ENCODE peak calls at places on chromosomes 13 and 19, in ten cellular contexts. One of them, this sample, is unnamed. For H3K36me3, the result is how much of the 10 kb centered on the place peaks cover.

GRCh38 chr13:102598061-102598460 is 1.3 kb downstream of the TPP2 start:
- DNase-seq in stomach: no peak
- DNase-seq in HepG2: no peak
- DNase-seq in thyroid gland: no peak
- DNase-seq in iPS DF 6.9: no peak
- DNase-seq in aorta: no peak
- DNase-seq in cardiac muscle cell: no peak
- DNase-seq in neural progenitor cell: no peak
- DNase-seq in SJCRH30: no peak
- DNase-seq in tibial nerve: no peak
- DNase-seq in this sample: peak

GRCh38 chr19:12881172-12881808 is at the start of gene DNASE2:
- DNase-seq in stomach: peak
- DNase-seq in HepG2: peak
- DNase-seq in thyroid gland: peak
- DNase-seq in iPS DF 6.9: peak
- DNase-seq in aorta: peak
- DNase-seq in cardiac muscle cell: peak
- DNase-seq in neural progenitor cell: peak
- DNase-seq in SJCRH30: peak
- DNase-seq in tibial nerve: peak
- DNase-seq in this sample: peak

GRCh38 chr13:111323950-111324651 is 3.7 kb downstream of the TEX29 start:
- DNase-seq in stomach: peak
- DNase-seq in HepG2: no peak
- DNase-seq in thyroid gland: no peak
- DNase-seq in iPS DF 6.9: no peak
- DNase-seq in aorta: peak
- DNase-seq in cardiac muscle cell: no peak
- DNase-seq in neural progenitor cell: no peak
- DNase-seq in SJCRH30: no peak
- DNase-seq in tibial nerve: no peak
- DNase-seq in this sample: no peak

GRCh38 chr19:45768644-45769053 is 403 bp downstream of the SIX5 start:
- DNase-seq in stomach: peak
- DNase-seq in HepG2: no peak
- DNase-seq in thyroid gland: peak
- DNase-seq in iPS DF 6.9: no peak
- DNase-seq in aorta: peak
- DNase-seq in cardiac muscle cell: peak
- DNase-seq in neural progenitor cell: peak
- DNase-seq in SJCRH30: peak
- DNase-seq in tibial nerve: no peak
- DNase-seq in this sample: peak

GRCh38 chr19:38090561-38090960 is 133.5 kb downstream of the DPF1 start:
- DNase-seq in stomach: no peak
- DNase-seq in HepG2: no peak
- DNase-seq in thyroid gland: peak
- DNase-seq in iPS DF 6.9: no peak
- DNase-seq in aorta: no peak
- DNase-seq in cardiac muscle cell: no peak
- DNase-seq in neural progenitor cell: no peak
- DNase-seq in SJCRH30: no peak
- DNase-seq in tibial nerve: no peak
- DNase-seq in this sample: no peak

GRCh38 chr13:55937180-55937579 is 1203.5 kb upstream of the PRR20A start:
- DNase-seq in stomach: no peak
- DNase-seq in HepG2: no peak
- DNase-seq in thyroid gland: no peak
- DNase-seq in iPS DF 6.9: no peak
- DNase-seq in aorta: no peak
- DNase-seq in cardiac muscle cell: no peak
- DNase-seq in neural progenitor cell: no peak
- DNase-seq in SJCRH30: peak
- DNase-seq in tibial nerve: no peak
- DNase-seq in this sample: no peak

GRCh38 chr13:43298799-43299198 is 275.4 kb downstream of the DNAJC15 start:
- DNase-seq in stomach: no peak
- DNase-seq in HepG2: no peak
- DNase-seq in thyroid gland: no peak
- DNase-seq in iPS DF 6.9: no peak
- DNase-seq in aorta: no peak
- DNase-seq in cardiac muscle cell: no peak
- DNase-seq in neural progenitor cell: no peak
- DNase-seq in SJCRH30: no peak
- DNase-seq in tibial nerve: no peak
- DNase-seq in this sample: no peak

GRCh38 chr19:36009220-36009619 is 607 bp upstream of the SYNE4 start:
- DNase-seq in stomach: peak
- DNase-seq in HepG2: no peak
- DNase-seq in thyroid gland: peak
- DNase-seq in iPS DF 6.9: no peak
- DNase-seq in aorta: peak
- DNase-seq in cardiac muscle cell: peak
- DNase-seq in neural progenitor cell: peak
- DNase-seq in SJCRH30: no peak
- DNase-seq in tibial nerve: peak
- DNase-seq in this sample: peak

GRCh38 chr19:18646535-18647370 is 9.9 kb downstream of the KLHL26 start:
- DNase-seq in stomach: no peak
- DNase-seq in HepG2: no peak
- DNase-seq in thyroid gland: peak
- DNase-seq in iPS DF 6.9: no peak
- DNase-seq in aorta: no peak
- DNase-seq in cardiac muscle cell: no peak
- DNase-seq in neural progenitor cell: no peak
- DNase-seq in SJCRH30: no peak
- DNase-seq in tibial nerve: no peak
- DNase-seq in this sample: no peak

GRCh38 chr19:30557212-30557611 is 185.0 kb downstream of the ZNF536 start:
- DNase-seq in stomach: no peak
- DNase-seq in HepG2: no peak
- DNase-seq in thyroid gland: no peak
- DNase-seq in iPS DF 6.9: no peak
- DNase-seq in aorta: no peak
- DNase-seq in cardiac muscle cell: no peak
- DNase-seq in neural progenitor cell: no peak
- DNase-seq in SJCRH30: peak
- DNase-seq in tibial nerve: no peak
- DNase-seq in this sample: no peak

GRCh38 chr19:30557927-30558557 is 185.9 kb downstream of the ZNF536 start:
- DNase-seq in stomach: no peak
- DNase-seq in HepG2: no peak
- DNase-seq in thyroid gland: no peak
- DNase-seq in iPS DF 6.9: peak
- DNase-seq in aorta: no peak
- DNase-seq in cardiac muscle cell: no peak
- DNase-seq in neural progenitor cell: no peak
- DNase-seq in SJCRH30: no peak
- DNase-seq in tibial nerve: no peak
- DNase-seq in this sample: no peak

GRCh38 chr19:30555075-30555787 is 183.0 kb downstream of the ZNF536 start:
- DNase-seq in stomach: no peak
- DNase-seq in HepG2: no peak
- DNase-seq in thyroid gland: no peak
- DNase-seq in iPS DF 6.9: no peak
- DNase-seq in aorta: no peak
- DNase-seq in cardiac muscle cell: no peak
- DNase-seq in neural progenitor cell: no peak
- DNase-seq in SJCRH30: no peak
- DNase-seq in tibial nerve: no peak
- DNase-seq in this sample: no peak

GRCh38 chr19:30556230-30556711 is 184.1 kb downstream of the ZNF536 start:
- DNase-seq in stomach: no peak
- DNase-seq in HepG2: no peak
- DNase-seq in thyroid gland: no peak
- DNase-seq in iPS DF 6.9: peak
- DNase-seq in aorta: no peak
- DNase-seq in cardiac muscle cell: no peak
- DNase-seq in neural progenitor cell: peak
- DNase-seq in SJCRH30: peak
- DNase-seq in tibial nerve: no peak
- DNase-seq in this sample: no peak

GRCh38 chr19:30555788-30556110 is 183.6 kb downstream of the ZNF536 start:
- DNase-seq in stomach: no peak
- DNase-seq in HepG2: no peak
- DNase-seq in thyroid gland: no peak
- DNase-seq in iPS DF 6.9: no peak
- DNase-seq in aorta: no peak
- DNase-seq in cardiac muscle cell: no peak
- DNase-seq in neural progenitor cell: no peak
- DNase-seq in SJCRH30: no peak
- DNase-seq in tibial nerve: no peak
- DNase-seq in this sample: no peak
- H3K27ac ChIP-seq in stomach: no peak
- H3K27ac ChIP-seq in HepG2: no peak
- H3K27ac ChIP-seq in thyroid gland: no peak
- H3K27ac ChIP-seq in iPS DF 6.9: no peak
- H3K27ac ChIP-seq in aorta: no peak
- H3K27ac ChIP-seq in cardiac muscle cell: no peak
- H3K27ac ChIP-seq in neural progenitor cell: no peak
- H3K27ac ChIP-seq in SJCRH30: peak
- H3K27ac ChIP-seq in tibial nerve: peak
- H3K27ac ChIP-seq in this sample: no peak

GRCh38 chr13:28796938-28797257 is 23.2 kb upstream of the MTUS2 start:
- DNase-seq in stomach: no peak
- DNase-seq in HepG2: no peak
- DNase-seq in thyroid gland: no peak
- DNase-seq in iPS DF 6.9: no peak
- DNase-seq in aorta: no peak
- DNase-seq in cardiac muscle cell: no peak
- DNase-seq in neural progenitor cell: no peak
- DNase-seq in SJCRH30: no peak
- DNase-seq in tibial nerve: no peak
- DNase-seq in this sample: no peak
- H3K4me3 ChIP-seq in stomach: no peak
- H3K4me3 ChIP-seq in HepG2: no peak
- H3K4me3 ChIP-seq in thyroid gland: no peak
- H3K4me3 ChIP-seq in iPS DF 6.9: no peak
- H3K4me3 ChIP-seq in aorta: no peak
- H3K4me3 ChIP-seq in cardiac muscle cell: no peak
- H3K4me3 ChIP-seq in neural progenitor cell: no peak
- H3K4me3 ChIP-seq in SJCRH30: peak
- H3K4me3 ChIP-seq in tibial nerve: no peak
- H3K4me3 ChIP-seq in this sample: no peak

DNA sequence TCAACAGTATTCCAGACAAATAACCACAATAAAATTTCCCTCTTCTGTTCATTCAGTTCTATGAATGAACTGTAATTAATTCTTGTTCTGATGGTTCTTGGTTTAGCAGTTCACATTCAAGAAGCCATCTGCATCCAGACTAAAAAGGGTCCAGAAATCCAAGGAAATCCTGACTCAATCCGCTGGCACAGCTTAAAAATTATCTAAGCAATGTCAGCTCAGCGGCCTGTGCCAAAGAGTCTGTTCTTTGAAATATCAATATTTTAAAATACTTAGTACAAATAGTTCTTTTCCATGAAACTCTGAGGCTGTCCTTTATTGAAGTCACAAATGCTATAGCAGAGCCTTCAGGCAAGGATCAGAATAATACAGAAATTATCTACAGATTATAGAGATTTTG is 57.2 kb downstream of the DHRS12 start:
- DNase-seq in stomach: no peak
- DNase-seq in HepG2: no peak
- DNase-seq in thyroid gland: no peak
- DNase-seq in iPS DF 6.9: no peak
- DNase-seq in aorta: no peak
- DNase-seq in cardiac muscle cell: no peak
- DNase-seq in neural progenitor cell: no peak
- DNase-seq in SJCRH30: no peak
- DNase-seq in tibial nerve: no peak
- DNase-seq in this sample: no peak
- H3K36me3 ChIP-seq in stomach: under half
- H3K36me3 ChIP-seq in HepG2: half or more
- H3K36me3 ChIP-seq in thyroid gland: under half
- H3K36me3 ChIP-seq in iPS DF 6.9: under half
- H3K36me3 ChIP-seq in aorta: under half
- H3K36me3 ChIP-seq in cardiac muscle cell: under half
- H3K36me3 ChIP-seq in neural progenitor cell: under half
- H3K36me3 ChIP-seq in SJCRH30: under half
- H3K36me3 ChIP-seq in tibial nerve: under half
- H3K36me3 ChIP-seq in this sample: under half

DNA sequence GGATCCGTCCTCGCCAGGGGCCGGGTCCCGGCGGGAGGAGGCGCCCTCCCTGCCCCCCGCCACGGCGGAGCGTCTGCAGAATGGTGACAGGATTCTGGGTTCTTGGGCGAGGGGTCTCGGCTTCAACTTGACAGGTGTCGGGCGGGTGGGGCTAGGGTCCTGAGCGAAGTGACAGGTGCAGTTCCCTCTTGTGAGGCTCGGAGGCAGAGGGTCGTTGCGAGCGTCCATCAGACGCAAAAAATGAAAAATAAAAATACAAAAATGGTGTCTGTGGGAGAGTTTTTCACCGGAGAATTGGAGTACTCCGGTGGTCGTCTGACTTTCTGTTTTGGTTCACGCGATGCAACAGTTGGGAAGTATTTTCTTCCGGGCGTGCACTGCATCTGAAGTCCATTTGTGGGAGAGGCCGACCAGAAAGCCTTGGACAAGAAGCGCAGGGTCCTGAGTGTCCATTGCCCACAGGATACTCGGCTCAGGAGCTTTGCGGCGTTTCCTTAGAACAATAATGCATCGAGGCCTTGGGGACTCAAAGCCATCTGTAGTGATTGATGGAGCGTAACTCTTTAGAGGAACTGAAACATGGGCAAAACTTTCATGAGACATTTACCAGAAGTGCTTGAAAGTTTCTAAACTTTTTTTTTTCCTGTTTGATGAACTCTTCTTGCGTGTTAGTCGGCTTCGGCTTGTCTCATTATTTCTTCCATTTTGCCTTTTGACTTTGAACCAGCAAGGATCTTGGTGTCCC is 753 bp downstream of the RB1 start:
- DNase-seq in stomach: peak
- DNase-seq in HepG2: peak
- DNase-seq in thyroid gland: peak
- DNase-seq in iPS DF 6.9: no peak
- DNase-seq in aorta: peak
- DNase-seq in cardiac muscle cell: peak
- DNase-seq in neural progenitor cell: peak
- DNase-seq in SJCRH30: peak
- DNase-seq in tibial nerve: no peak
- DNase-seq in this sample: peak
- H3K27ac ChIP-seq in stomach: peak
- H3K27ac ChIP-seq in HepG2: peak
- H3K27ac ChIP-seq in thyroid gland: peak
- H3K27ac ChIP-seq in iPS DF 6.9: no peak
- H3K27ac ChIP-seq in aorta: peak
- H3K27ac ChIP-seq in cardiac muscle cell: peak
- H3K27ac ChIP-seq in neural progenitor cell: no peak
- H3K27ac ChIP-seq in SJCRH30: peak
- H3K27ac ChIP-seq in tibial nerve: peak
- H3K27ac ChIP-seq in this sample: peak

GRCh38 chr19:55216461-55217198 is 7.3 kb upstream of the PTPRH start:
- DNase-seq in stomach: peak
- DNase-seq in HepG2: peak
- DNase-seq in thyroid gland: peak
- DNase-seq in iPS DF 6.9: peak
- DNase-seq in aorta: peak
- DNase-seq in cardiac muscle cell: peak
- DNase-seq in neural progenitor cell: peak
- DNase-seq in SJCRH30: peak
- DNase-seq in tibial nerve: peak
- DNase-seq in this sample: peak
- H3K4me3 ChIP-seq in stomach: peak
- H3K4me3 ChIP-seq in HepG2: peak
- H3K4me3 ChIP-seq in thyroid gland: peak
- H3K4me3 ChIP-seq in iPS DF 6.9: peak
- H3K4me3 ChIP-seq in aorta: no peak
- H3K4me3 ChIP-seq in cardiac muscle cell: peak
- H3K4me3 ChIP-seq in neural progenitor cell: peak
- H3K4me3 ChIP-seq in SJCRH30: peak
- H3K4me3 ChIP-seq in tibial nerve: peak
- H3K4me3 ChIP-seq in this sample: no peak

GRCh38 chr19:7263066-7263465 is 31.1 kb downstream of the INSR start:
- DNase-seq in stomach: no peak
- DNase-seq in HepG2: no peak
- DNase-seq in thyroid gland: no peak
- DNase-seq in iPS DF 6.9: no peak
- DNase-seq in aorta: no peak
- DNase-seq in cardiac muscle cell: no peak
- DNase-seq in neural progenitor cell: no peak
- DNase-seq in SJCRH30: no peak
- DNase-seq in tibial nerve: no peak
- DNase-seq in this sample: no peak
- H3K36me3 ChIP-seq in stomach: under half
- H3K36me3 ChIP-seq in HepG2: under half
- H3K36me3 ChIP-seq in thyroid gland: under half
- H3K36me3 ChIP-seq in iPS DF 6.9: under half
- H3K36me3 ChIP-seq in aorta: under half
- H3K36me3 ChIP-seq in cardiac muscle cell: under half
- H3K36me3 ChIP-seq in neural progenitor cell: under half
- H3K36me3 ChIP-seq in SJCRH30: under half
- H3K36me3 ChIP-seq in tibial nerve: under half
- H3K36me3 ChIP-seq in this sample: under half